ENCODE peak calls at places on chromosomes 16 and 17, in eight cellular contexts. Y, J, W, E, V, C, U and K are unnamed samples.

GRCh38 chr17:79036181-79036580 is 12.2 kb downstream of the C1QTNF1 start:
- DNase-seq in Y (no peak), J (no peak), W (no peak), E (no peak), V (peak; percentile 53), C (no peak), U (no peak), K (no peak)

GRCh38 chr16:66717112-66717675 is 20.7 kb upstream of the CMTM4 start:
- DNase-seq in Y (peak; percentile 88), J (no peak), W (peak; percentile 46), E (no peak), V (no peak), C (peak; percentile 30), U (no peak), K (no peak)

GRCh38 chr17:48012151-48012520 is 25.5 kb downstream of the COPZ2 start:
- DNase-seq in Y (no peak), J (no peak), W (peak; percentile 38), E (peak; percentile 67), V (no peak), C (peak; percentile 52), U (peak; percentile 77), K (no peak)

GRCh38 chr16:47058295-47059086 is 85.0 kb upstream of the DNAJA2 start:
- DNase-seq in Y (no peak), J (no peak), W (peak; percentile 37), E (no peak), V (peak; percentile 41), C (no peak), U (no peak), K (no peak)

GRCh38 chr16:57510016-57510871 is 24.0 kb upstream of the DOK4 start:
- DNase-seq in Y (no peak), J (no peak), W (no peak), E (no peak), V (no peak), C (no peak), U (peak; percentile 94), K (no peak)

GRCh38 chr17:1347681-1348318 is 52.2 kb downstream of the YWHAE start:
- DNase-seq in Y (peak; percentile 16), J (no peak), W (peak; percentile 75), E (no peak), V (no peak), C (no peak), U (no peak), K (no peak)

GRCh38 chr17:1203111-1203966 is 23.6 kb upstream of the ABR start:
- DNase-seq in Y (peak; percentile 51), J (no peak), W (peak; percentile 83), E (peak; percentile 52), V (peak; percentile 86), C (peak; percentile 76), U (peak; percentile 68), K (no peak)

GRCh38 chr17:57713140-57713539 is 32.0 kb downstream of the CCDC182 start:
- DNase-seq in Y (no peak), J (no peak), W (no peak), E (no peak), V (peak; percentile 21), C (no peak), U (no peak), K (no peak)

GRCh38 chr17:13420294-13421277 is 181.1 kb downstream of the HS3ST3A1 start:
- DNase-seq in Y (peak; percentile 92), J (no peak), W (no peak), E (no peak), V (no peak), C (no peak), U (no peak), K (peak; percentile 38)

GRCh38 chr17:6996256-6997111 is 635 bp downstream of the ALOX12 start:
- DNase-seq in Y (no peak), J (no peak), W (no peak), E (no peak), V (no peak), C (no peak), U (no peak), K (no peak)

GRCh38 chr17:6994118-6994598 is 1.7 kb upstream of the ALOX12 start:
- DNase-seq in Y (no peak), J (no peak), W (no peak), E (no peak), V (no peak), C (no peak), U (peak; percentile 37), K (no peak)

GRCh38 chr17:6994666-6995246 is 1.1 kb upstream of the ALOX12 start:
- DNase-seq in Y (peak; percentile 61), J (no peak), W (no peak), E (no peak), V (no peak), C (no peak), U (no peak), K (no peak)

GRCh38 chr17:6997171-6997570 is 1.3 kb downstream of the ALOX12 start:
- DNase-seq in Y (no peak), J (no peak), W (no peak), E (no peak), V (no peak), C (no peak), U (no peak), K (no peak)

DNA sequence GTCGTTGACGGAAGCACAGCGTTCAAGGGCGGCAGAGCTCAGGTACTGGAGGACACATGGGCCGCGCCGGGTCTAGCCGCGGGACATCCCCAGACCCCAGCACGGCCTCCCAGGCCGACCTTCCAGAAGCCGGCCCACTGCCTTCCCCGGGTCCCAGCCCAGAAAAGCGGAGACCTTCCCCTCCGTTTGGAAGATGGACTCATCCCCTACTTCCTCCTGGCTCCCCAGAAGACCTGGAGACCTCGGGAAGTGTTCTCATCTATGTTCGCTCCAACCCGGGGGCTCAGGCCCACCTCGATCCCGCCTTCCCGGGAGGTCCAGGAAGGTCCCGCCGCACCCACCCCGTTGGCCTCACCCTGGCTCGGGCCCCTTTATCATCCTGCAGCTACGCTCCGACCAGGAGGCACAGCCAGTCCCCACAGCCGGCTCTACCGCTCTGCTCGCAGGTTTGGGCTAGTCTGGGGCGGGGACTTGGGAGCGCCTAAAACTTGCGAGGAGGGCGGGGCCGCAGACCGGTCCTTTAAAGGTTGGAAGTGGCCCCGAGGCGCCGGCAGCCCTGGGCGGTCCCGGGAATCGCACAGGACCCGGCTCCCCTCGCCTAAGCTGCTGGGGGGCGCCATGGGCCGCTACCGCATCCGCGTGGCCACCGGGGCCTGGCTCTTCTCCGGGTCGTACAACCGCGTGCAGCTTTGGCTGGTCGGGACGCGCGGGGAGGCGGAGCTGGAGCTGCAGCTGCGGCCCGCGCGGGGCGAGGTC is at the start of gene ALOX12:
- DNase-seq in Y (no peak), J (no peak), W (no peak), E (no peak), V (no peak), C (no peak), U (peak; percentile 38), K (peak; percentile 65)
- H3K27ac ChIP-seq in Y (no peak within 1 kb of the TSS), J (peak within 1 kb of the TSS; percentile 85), W (no peak within 1 kb of the TSS), E (no peak within 1 kb of the TSS), V (no peak within 1 kb of the TSS), C (no peak within 1 kb of the TSS), U (no peak within 1 kb of the TSS), K (peak within 1 kb of the TSS; percentile 2)

DNA sequence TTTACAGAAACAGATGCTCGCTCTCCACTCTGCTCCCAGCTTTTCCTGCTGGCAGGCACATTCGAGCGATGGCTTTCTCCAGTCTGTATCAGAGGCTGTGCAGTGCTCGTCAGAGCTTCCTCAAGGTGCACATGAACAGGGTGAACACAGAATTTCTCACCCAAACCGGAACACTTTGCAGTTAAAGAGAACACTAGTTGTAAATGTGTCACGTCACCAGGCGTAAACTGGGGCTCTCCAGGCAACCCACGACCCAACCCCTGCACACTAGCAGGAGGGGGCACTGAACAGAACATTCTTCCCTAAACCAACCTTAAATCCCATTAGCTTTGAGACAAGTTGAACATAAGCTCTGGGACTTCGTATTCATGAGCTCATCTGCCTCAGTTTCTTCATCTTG is 119.0 kb downstream of the RMI2 start:
- DNase-seq in Y (no peak), J (no peak), W (no peak), E (no peak), V (no peak), C (no peak), U (no peak), K (no peak)
- H3K4me1 ChIP-seq in Y (no peaks in the 10 kb centered on the region), J (no peaks in the 10 kb centered on the region), W (no peaks in the 10 kb centered on the region), E (no peaks in the 10 kb centered on the region), V (no peaks in the 10 kb centered on the region), C (no peaks in the 10 kb centered on the region), U (no peaks in the 10 kb centered on the region), K (no peaks in the 10 kb centered on the region)

GRCh38 chr16:938136-938535 is 32.6 kb downstream of the LMF1 start:
- DNase-seq in Y (no peak), J (no peak), W (no peak), E (no peak), V (no peak), C (no peak), U (no peak), K (no peak)

GRCh38 chr16:935684-936083 is 35.1 kb downstream of the LMF1 start:
- DNase-seq in Y (no peak), J (no peak), W (no peak), E (no peak), V (no peak), C (no peak), U (no peak), K (no peak)

GRCh38 chr16:939311-939710 is 31.5 kb downstream of the LMF1 start:
- DNase-seq in Y (no peak), J (no peak), W (no peak), E (no peak), V (no peak), C (no peak), U (no peak), K (no peak)

GRCh38 chr16:937311-937710 is 33.5 kb downstream of the LMF1 start:
- DNase-seq in Y (no peak), J (no peak), W (no peak), E (no peak), V (no peak), C (no peak), U (no peak), K (no peak)

DNA sequence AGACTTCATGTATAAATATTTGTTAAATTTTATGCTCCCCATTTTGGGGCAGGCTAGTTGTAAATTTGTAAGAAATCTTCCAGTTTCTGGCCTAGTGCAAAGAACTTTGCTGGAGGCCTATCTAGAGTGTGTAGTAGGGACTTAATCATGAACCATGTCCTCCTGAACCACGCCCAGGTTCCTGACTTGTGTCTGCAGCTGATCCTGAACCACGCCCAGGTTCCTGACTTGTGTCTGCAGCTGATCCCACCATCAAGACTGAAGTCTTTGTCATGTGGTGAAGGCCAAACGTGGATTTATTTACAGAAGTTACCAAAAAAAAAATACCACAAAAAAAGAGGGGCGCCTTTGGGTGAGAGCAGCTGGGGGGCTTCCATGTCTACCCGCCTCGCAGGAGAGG is 33.1 kb downstream of the LMF1 start:
- DNase-seq in Y (no peak), J (no peak), W (no peak), E (no peak), V (no peak), C (no peak), U (no peak), K (no peak)
- H3K27me3 ChIP-seq in Y (no peaks in the 10 kb centered on the region), J (no peaks in the 10 kb centered on the region), W (no peaks in the 10 kb centered on the region), E (no peaks in the 10 kb centered on the region), V (no peaks in the 10 kb centered on the region), C (no peaks in the 10 kb centered on the region), U (no peaks in the 10 kb centered on the region), K (no peaks in the 10 kb centered on the region)

DNA sequence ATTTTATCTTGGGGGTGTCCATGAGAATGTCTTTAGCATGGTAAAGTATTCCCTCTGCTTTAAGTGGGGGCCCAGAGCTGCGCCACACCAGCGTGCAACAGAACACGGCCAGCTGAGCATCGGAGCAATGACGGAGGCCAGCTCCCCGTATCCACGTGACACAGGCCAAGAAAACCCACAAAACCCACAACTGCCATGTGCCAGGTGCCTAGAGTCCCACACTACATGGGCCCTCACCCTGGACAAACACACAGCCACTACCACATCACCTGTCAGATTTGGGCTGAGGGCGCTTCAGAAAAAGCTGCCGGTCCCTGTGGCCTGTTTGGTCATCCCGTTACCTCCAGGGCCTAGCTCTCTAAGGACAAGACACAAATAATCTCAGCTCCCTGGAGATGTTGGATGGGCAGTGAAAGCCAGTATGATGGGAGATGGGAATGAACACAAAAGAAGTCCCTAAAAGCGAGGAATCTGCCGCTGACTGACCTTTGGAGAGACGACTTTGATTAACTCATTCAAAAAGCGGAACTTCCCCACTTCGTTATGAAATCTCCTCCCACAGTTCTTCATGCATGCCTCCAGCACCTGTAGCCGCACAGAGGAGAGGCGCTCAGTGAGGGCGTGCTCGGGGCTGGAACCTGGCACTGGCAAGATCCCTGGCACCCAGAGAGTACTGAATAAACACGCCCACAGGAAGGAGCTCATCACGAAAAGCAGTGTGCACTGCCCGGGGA is 17.1 kb downstream of the GGA3 start:
- DNase-seq in Y (no peak), J (no peak), W (no peak), E (no peak), V (no peak), C (no peak), U (no peak), K (no peak)
- H3K27ac ChIP-seq in Y (no peak overlapping the region), J (no peak overlapping the region), W (no peak overlapping the region), E (no peak overlapping the region), V (no peak overlapping the region), C (no peak overlapping the region), U (no peak overlapping the region), K (no peak overlapping the region)